ENCODE peak calls at places on chromosomes 7 and 10, in five cellular contexts. One of them, this sample, is unnamed. For H3K36me3, the result is how much of the 10 kb centered on the place peaks cover.

GRCh38 chr10:69045441-69046300 is 42.2 kb upstream of the SRGN start:
- DNase-seq in colonic mucosa: no peak
- DNase-seq in kidney: no peak
- DNase-seq in cardiac muscle cell: peak
- DNase-seq in GM23338: no peak
- DNase-seq in this sample: no peak

GRCh38 chr10:130432850-130433249 is 296.7 kb downstream of the GLRX3 start:
- DNase-seq in colonic mucosa: no peak
- DNase-seq in kidney: no peak
- DNase-seq in cardiac muscle cell: no peak
- DNase-seq in GM23338: no peak
- DNase-seq in this sample: no peak

GRCh38 chr10:128064615-128065580 is 61.3 kb downstream of the MKI67 start:
- DNase-seq in colonic mucosa: peak
- DNase-seq in kidney: peak
- DNase-seq in cardiac muscle cell: peak
- DNase-seq in GM23338: no peak
- DNase-seq in this sample: peak

GRCh38 chr7:149722356-149722957 is 50.9 kb downstream of the ZNF467 start:
- DNase-seq in colonic mucosa: no peak
- DNase-seq in kidney: peak
- DNase-seq in cardiac muscle cell: no peak
- DNase-seq in GM23338: no peak
- DNase-seq in this sample: no peak

GRCh38 chr7:138865843-138866242 is 67.8 kb upstream of the ATP6V0A4 start:
- DNase-seq in colonic mucosa: no peak
- DNase-seq in kidney: no peak
- DNase-seq in cardiac muscle cell: peak
- DNase-seq in GM23338: peak
- DNase-seq in this sample: no peak

GRCh38 chr7:64999165-65000004 is 7.1 kb downstream of the ERV3-1 start:
- DNase-seq in colonic mucosa: no peak
- DNase-seq in kidney: no peak
- DNase-seq in cardiac muscle cell: peak
- DNase-seq in GM23338: no peak
- DNase-seq in this sample: no peak

GRCh38 chr10:83127942-83128575 is 1011.2 kb upstream of the GHITM start:
- DNase-seq in colonic mucosa: no peak
- DNase-seq in kidney: no peak
- DNase-seq in cardiac muscle cell: no peak
- DNase-seq in GM23338: no peak
- DNase-seq in this sample: no peak

GRCh38 chr7:66758964-66759628 is 18.6 kb downstream of the RABGEF1 start:
- DNase-seq in colonic mucosa: no peak
- DNase-seq in kidney: no peak
- DNase-seq in cardiac muscle cell: peak
- DNase-seq in GM23338: no peak
- DNase-seq in this sample: peak

GRCh38 chr10:104259999-104260774 is 5.5 kb downstream of the GSTO1 start:
- DNase-seq in colonic mucosa: no peak
- DNase-seq in kidney: no peak
- DNase-seq in cardiac muscle cell: peak
- DNase-seq in GM23338: no peak
- DNase-seq in this sample: no peak

GRCh38 chr7:134916428-134916883 is 69.9 kb upstream of the AGBL3 start:
- DNase-seq in colonic mucosa: no peak
- DNase-seq in kidney: no peak
- DNase-seq in cardiac muscle cell: no peak
- DNase-seq in GM23338: no peak
- DNase-seq in this sample: no peak

GRCh38 chr10:87864497-87865059 is 1.2 kb downstream of the PTEN start:
- DNase-seq in colonic mucosa: no peak
- DNase-seq in kidney: no peak
- DNase-seq in cardiac muscle cell: peak
- DNase-seq in GM23338: no peak
- DNase-seq in this sample: no peak

GRCh38 chr10:78212134-78212785 is 178.6 kb downstream of the RPS24 start:
- DNase-seq in colonic mucosa: no peak
- DNase-seq in kidney: no peak
- DNase-seq in cardiac muscle cell: no peak
- DNase-seq in GM23338: no peak
- DNase-seq in this sample: no peak

GRCh38 chr7:82029236-82029635 is 259.4 kb upstream of the HGF start:
- DNase-seq in colonic mucosa: no peak
- DNase-seq in kidney: no peak
- DNase-seq in cardiac muscle cell: no peak
- DNase-seq in GM23338: no peak
- DNase-seq in this sample: no peak

GRCh38 chr7:4169505-4169904 is 512.6 kb upstream of the FOXK1 start:
- DNase-seq in colonic mucosa: no peak
- DNase-seq in kidney: no peak
- DNase-seq in cardiac muscle cell: no peak
- DNase-seq in GM23338: no peak
- DNase-seq in this sample: peak

GRCh38 chr7:102976493-102976892 is 63.7 kb downstream of the LRRC17 start:
- DNase-seq in colonic mucosa: no peak
- DNase-seq in kidney: no peak
- DNase-seq in cardiac muscle cell: no peak
- DNase-seq in GM23338: no peak
- DNase-seq in this sample: no peak

GRCh38 chr10:49072166-49072885 is 43.0 kb downstream of the VSTM4 start:
- DNase-seq in colonic mucosa: no peak
- DNase-seq in kidney: peak
- DNase-seq in cardiac muscle cell: no peak
- DNase-seq in GM23338: no peak
- DNase-seq in this sample: no peak
- H3K36me3 ChIP-seq in colonic mucosa: under half
- H3K36me3 ChIP-seq in kidney: under half
- H3K36me3 ChIP-seq in cardiac muscle cell: under half
- H3K36me3 ChIP-seq in GM23338: under half
- H3K36me3 ChIP-seq in this sample: under half

GRCh38 chr7:92025260-92025659 is 84.6 kb downstream of the AKAP9 start:
- DNase-seq in colonic mucosa: no peak
- DNase-seq in kidney: no peak
- DNase-seq in cardiac muscle cell: peak
- DNase-seq in GM23338: no peak
- DNase-seq in this sample: no peak
- H3K36me3 ChIP-seq in colonic mucosa: under half
- H3K36me3 ChIP-seq in kidney: under half
- H3K36me3 ChIP-seq in cardiac muscle cell: half or more
- H3K36me3 ChIP-seq in GM23338: under half
- H3K36me3 ChIP-seq in this sample: half or more

GRCh38 chr10:35535136-35535535 is 70.0 kb upstream of the GJD4 start:
- DNase-seq in colonic mucosa: no peak
- DNase-seq in kidney: no peak
- DNase-seq in cardiac muscle cell: no peak
- DNase-seq in GM23338: no peak
- DNase-seq in this sample: no peak
- H3K36me3 ChIP-seq in colonic mucosa: under half
- H3K36me3 ChIP-seq in kidney: under half
- H3K36me3 ChIP-seq in cardiac muscle cell: under half
- H3K36me3 ChIP-seq in GM23338: under half
- H3K36me3 ChIP-seq in this sample: under half

DNA sequence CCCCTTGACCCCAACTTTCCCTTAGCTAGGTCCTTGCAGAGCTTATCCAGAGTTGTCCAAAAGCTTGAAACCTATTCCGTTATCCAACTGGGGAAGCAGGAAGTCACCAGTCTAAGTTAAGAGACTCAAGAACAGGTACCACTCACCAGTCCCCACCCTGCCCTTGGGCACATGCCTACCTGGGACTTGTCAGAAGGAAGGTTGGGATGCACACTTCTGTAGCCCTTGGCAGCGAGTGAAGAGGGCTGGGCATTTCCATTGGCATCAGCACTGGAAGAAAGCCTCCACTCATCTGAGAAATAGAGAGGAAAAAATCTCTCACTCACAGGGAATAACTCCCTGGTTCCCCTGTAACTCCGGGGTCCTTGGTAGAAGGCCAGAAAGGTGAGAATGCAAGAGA is 131.0 kb upstream of the PDLIM1 start:
- DNase-seq in colonic mucosa: no peak
- DNase-seq in kidney: no peak
- DNase-seq in cardiac muscle cell: no peak
- DNase-seq in GM23338: no peak
- DNase-seq in this sample: peak
- H3K36me3 ChIP-seq in colonic mucosa: under half
- H3K36me3 ChIP-seq in kidney: under half
- H3K36me3 ChIP-seq in cardiac muscle cell: under half
- H3K36me3 ChIP-seq in GM23338: under half
- H3K36me3 ChIP-seq in this sample: under half